ENCODE peak calls at places on chromosomes 5 and 9, in seven cellular contexts. D is NCI-H460; O is HFFc6; H is glutamatergic neuron; P is GM12892; Y is CD14-positive monocyte; R is activated naive CD4-positive, alpha-beta T cell. X is an unnamed sample.

GRCh38 chr9:105475302-105475701 is 27.5 kb downstream of the FSD1L start:
- DNase-seq in R (no peak), D (peak), Y (no peak), H (no peak), P (no peak), O (peak), X (peak)

GRCh38 chr5:60541980-60542379 is 158.0 kb downstream of the DEPDC1B start:
- DNase-seq in H (no peak), O (no peak), D (peak), P (no peak), Y (peak), R (no peak), X (no peak)

GRCh38 chr9:125544988-125545651 is 161.9 kb downstream of the MAPKAP1 start:
- DNase-seq in D (no peak), H (no peak), O (peak), P (no peak), R (no peak), Y (no peak), X (peak)

GRCh38 chr9:127140842-127141675 is 18.6 kb upstream of the ANGPTL2 start:
- DNase-seq in H (no peak), R (no peak), P (no peak), Y (no peak), D (no peak), O (no peak), X (no peak)

GRCh38 chr5:103109277-103109676 is 10.7 kb downstream of the GIN1 start:
- DNase-seq in P (no peak), R (no peak), H (no peak), Y (no peak), O (no peak), D (no peak), X (no peak)

GRCh38 chr9:89940625-89941024 is 335.8 kb downstream of the GADD45G start:
- DNase-seq in D (no peak), Y (no peak), H (no peak), P (no peak), O (no peak), R (no peak), X (no peak)

GRCh38 chr5:168125445-168126199 is 165.8 kb upstream of the WWC1 start:
- DNase-seq in H (no peak), P (no peak), Y (no peak), O (no peak), D (no peak), R (no peak), X (no peak)

GRCh38 chr9:121700165-121700830 is 48.9 kb downstream of the DAB2IP start:
- DNase-seq in D (peak), Y (no peak), P (no peak), H (peak), R (no peak), O (peak), X (peak)

GRCh38 chr5:113552137-113552536 is 38.6 kb downstream of the YTHDC2 start:
- DNase-seq in D (no peak), R (no peak), O (no peak), H (no peak), Y (no peak), P (no peak), X (no peak)

GRCh38 chr5:138596105-138596987 is 21.1 kb upstream of the HSPA9 start:
- DNase-seq in D (no peak), H (no peak), R (no peak), Y (no peak), O (no peak), P (no peak), X (no peak)